ENCODE peak calls at places on chromosome 14, in four cellular contexts. One of them, this sample, is unnamed.

GRCh38 chr14:49679271-49679670 is 8.7 kb downstream of the POLE2 start:
- ATAC-seq in activated CD8-positive, alpha-beta T cell treated with anti-CD3 and anti-CD28 coated beads for 36 hours: no peak
- ATAC-seq in sciatic nerve: no peak
- ATAC-seq in Right ventricle myocardium superior: no peak
- ATAC-seq in this sample: peak; percentile 80

GRCh38 chr14:105388976-105389375 is 9.4 kb upstream of the TEX22 start:
- ATAC-seq in sciatic nerve: no peak
- ATAC-seq in activated CD8-positive, alpha-beta T cell treated with anti-CD3 and anti-CD28 coated beads for 36 hours: no peak
- ATAC-seq in Right ventricle myocardium superior: no peak
- ATAC-seq in this sample: no peak

GRCh38 chr14:76863724-76864407 is 37.7 kb downstream of the LRRC74A start:
- ATAC-seq in activated CD8-positive, alpha-beta T cell treated with anti-CD3 and anti-CD28 coated beads for 36 hours: no peak
- ATAC-seq in sciatic nerve: peak; percentile 84
- ATAC-seq in Right ventricle myocardium superior: peak; percentile 89
- ATAC-seq in this sample: no peak

GRCh38 chr14:68961781-68962584 is 17.1 kb downstream of the ACTN1 start:
- ATAC-seq in Right ventricle myocardium superior: no peak
- ATAC-seq in activated CD8-positive, alpha-beta T cell treated with anti-CD3 and anti-CD28 coated beads for 36 hours: no peak
- ATAC-seq in sciatic nerve: no peak
- ATAC-seq in this sample: no peak

GRCh38 chr14:72402429-72402772 is 470.2 kb downstream of the RGS6 start:
- ATAC-seq in sciatic nerve: no peak
- ATAC-seq in activated CD8-positive, alpha-beta T cell treated with anti-CD3 and anti-CD28 coated beads for 36 hours: no peak
- ATAC-seq in Right ventricle myocardium superior: no peak
- ATAC-seq in this sample: no peak

GRCh38 chr14:34742509-34743115 is 28.2 kb upstream of the CFL2 start:
- ATAC-seq in Right ventricle myocardium superior: no peak
- ATAC-seq in sciatic nerve: no peak
- ATAC-seq in activated CD8-positive, alpha-beta T cell treated with anti-CD3 and anti-CD28 coated beads for 36 hours: no peak
- ATAC-seq in this sample: no peak

GRCh38 chr14:32934891-32935633 is 3.6 kb upstream of the NPAS3 start:
- ATAC-seq in sciatic nerve: no peak
- ATAC-seq in Right ventricle myocardium superior: no peak
- ATAC-seq in activated CD8-positive, alpha-beta T cell treated with anti-CD3 and anti-CD28 coated beads for 36 hours: no peak
- ATAC-seq in this sample: no peak

GRCh38 chr14:102525213-102526143 is 15.9 kb upstream of the ANKRD9 start:
- ATAC-seq in Right ventricle myocardium superior: peak; percentile 50
- ATAC-seq in activated CD8-positive, alpha-beta T cell treated with anti-CD3 and anti-CD28 coated beads for 36 hours: peak; percentile 31
- ATAC-seq in sciatic nerve: peak; percentile 51
- ATAC-seq in this sample: peak; percentile 20

GRCh38 chr14:59455411-59455810 is 9.8 kb downstream of the GPR135 start:
- ATAC-seq in Right ventricle myocardium superior: no peak
- ATAC-seq in activated CD8-positive, alpha-beta T cell treated with anti-CD3 and anti-CD28 coated beads for 36 hours: no peak
- ATAC-seq in sciatic nerve: peak; percentile 13
- ATAC-seq in this sample: no peak

This sample was measured in activated T-helper 17 cell treated with anti-CD3 and anti-CD28 coated beads, Interleukin-2, amount 50 U/mL, for 72 hours.